ENCODE peak calls at places on chromosomes 7 and 10, in ten cellular contexts. X, V, M, O, J, S, G, B, N and Z are unnamed samples.

GRCh38 chr10:14879055-14879800 is 562 bp downstream of the SUV39H2 start:
- DNase-seq in J (peak), G (peak), V (no peak), X (no peak), M (peak), N (peak), S (peak), O (peak), B (no peak), Z (peak)

GRCh38 chr7:112121290-112121689 is 84.9 kb downstream of the DOCK4 start:
- DNase-seq in S (no peak), N (no peak), M (no peak), O (no peak), X (no peak), V (no peak), J (no peak), B (no peak), G (no peak), Z (no peak)

GRCh38 chr7:93178213-93178612 is 30.0 kb upstream of the SAMD9L start:
- DNase-seq in M (peak), S (no peak), G (no peak), O (peak), N (peak), X (no peak), J (no peak), V (no peak), B (no peak), Z (no peak)

GRCh38 chr10:103968441-103969391 is 1.8 kb downstream of the SLK start:
- DNase-seq in X (no peak), O (no peak), M (no peak), B (no peak), N (no peak), J (no peak), V (no peak), G (peak), S (no peak), Z (no peak)

GRCh38 chr7:25624001-25624400 is 395.7 kb upstream of the NPVF start:
- DNase-seq in O (no peak), G (no peak), B (no peak), N (no peak), X (no peak), J (no peak), M (no peak), V (no peak), S (peak), Z (no peak)

GRCh38 chr7:119545118-119545517 is 727.9 kb upstream of the KCND2 start:
- DNase-seq in M (no peak), S (peak), G (no peak), V (no peak), O (peak), B (no peak), X (no peak), N (no peak), J (peak), Z (no peak)

GRCh38 chr10:4678023-4678950 is 147.7 kb upstream of the AKR1E2 start:
- DNase-seq in S (peak), B (no peak), M (no peak), O (peak), V (no peak), G (peak), J (peak), N (no peak), X (no peak), Z (no peak)

GRCh38 chr7:129066290-129067131 is 11.6 kb upstream of the TNPO3 start:
- DNase-seq in V (no peak), N (no peak), S (peak), G (peak), B (no peak), J (peak), X (no peak), O (peak), M (peak), Z (peak)

GRCh38 chr10:17237915-17238444 is 9.9 kb downstream of the VIM start:
- DNase-seq in M (peak), X (no peak), G (no peak), J (peak), B (no peak), S (peak), N (no peak), O (no peak), V (no peak), Z (no peak)

GRCh38 chr10:43292745-43293676 is 26.1 kb upstream of the RASGEF1A start:
- DNase-seq in X (no peak), M (peak), S (peak), G (peak), O (peak), N (peak), J (peak), V (no peak), B (no peak), Z (peak)

GRCh38 chr10:62916157-62916603 is 100.0 kb upstream of the EGR2 start:
- DNase-seq in S (peak), J (peak), N (no peak), O (peak), M (peak), V (no peak), X (peak), B (no peak), G (peak), Z (peak)